ENCODE peak calls at places on chromosomes 5 and 9, in seven cellular contexts. N is GM23338, U is A673, H is fibroblast of lung, Q is PC-9, E is astrocyte, S is HCT116. B is an unnamed sample.

GRCh38 chr5:54946306-54946705 is 39.1 kb downstream of the ESM1 start:
- DNase-seq in S (no peak), Q (no peak), H (no peak), E (no peak), U (no peak), N (no peak), B (no peak)

GRCh38 chr9:110427497-110428104 is 89.9 kb upstream of the TXNDC8 start:
- DNase-seq in H (peak; percentile 41), N (peak; percentile 77), E (peak; percentile 20), S (peak; percentile 42), Q (no peak), U (peak; percentile 60), B (no peak)

GRCh38 chr5:127012933-127013332 is 17.4 kb downstream of the MARCHF3 start:
- DNase-seq in S (no peak), U (no peak), H (peak; percentile 79), Q (no peak), E (peak; percentile 74), N (no peak), B (no peak)

GRCh38 chr9:134316444-134317160 is 9.7 kb upstream of the RXRA start:
- DNase-seq in U (no peak), Q (no peak), E (peak; percentile 77), H (peak; percentile 83), S (no peak), N (no peak), B (no peak)

GRCh38 chr5:74061292-74061691 is 435.3 kb downstream of the ARHGEF28 start:
- DNase-seq in U (no peak), N (no peak), H (no peak), E (no peak), Q (no peak), S (no peak), B (no peak)

GRCh38 chr5:124841829-124842712 is 95.6 kb upstream of the ZNF608 start:
- DNase-seq in Q (peak; percentile 82), H (peak; percentile 25), E (peak; percentile 20), N (no peak), S (no peak), U (no peak), B (no peak)

GRCh38 chr9:73805111-73805510 is 653.4 kb downstream of the ANXA1 start:
- DNase-seq in H (peak; percentile 88), E (peak; percentile 88), U (no peak), S (no peak), N (no peak), Q (no peak), B (no peak)

GRCh38 chr5:149636191-149636860 is 55.0 kb downstream of the ARHGEF37 start:
- DNase-seq in S (no peak), N (no peak), E (no peak), U (no peak), H (no peak), Q (no peak), B (no peak)

GRCh38 chr5:10699987-10700386 is 61.0 kb downstream of the DAP start:
- DNase-seq in Q (no peak), U (no peak), N (no peak), H (no peak), E (no peak), S (no peak), B (no peak)

GRCh38 chr9:87405677-87406544 is 91.8 kb upstream of the DAPK1 start:
- DNase-seq in E (no peak), H (no peak), U (peak; percentile 90), S (no peak), Q (peak; percentile 65), N (no peak), B (peak; percentile 95)

GRCh38 chr9:130707225-130707976 is 13.8 kb downstream of the EXOSC2 start:
- DNase-seq in S (no peak), N (peak; percentile 90), Q (peak; percentile 61), H (peak; percentile 51), U (peak; percentile 68), E (peak; percentile 32), B (no peak)

GRCh38 chr9:94140791-94141790 is 56.8 kb downstream of the PTPDC1 start:
- DNase-seq in N (no peak), H (peak; percentile 63), U (no peak), E (peak; percentile 47), S (no peak), Q (no peak), B (no peak)

GRCh38 chr5:14463629-14464028 is 118.0 kb upstream of the OTULINL start:
- DNase-seq in Q (peak; percentile 76), N (no peak), E (peak; percentile 73), S (no peak), H (peak; percentile 80), U (no peak), B (no peak)

GRCh38 chr5:81393783-81394718 is at the start of gene ACOT12:
- DNase-seq in S (no peak), E (peak; percentile 11), U (peak; percentile 8), Q (no peak), H (peak; percentile 37), N (peak; percentile 79), B (no peak)

GRCh38 chr9:19369107-19369506 is 10.9 kb downstream of the RPS6 start:
- DNase-seq in U (no peak), E (no peak), H (no peak), N (no peak), Q (no peak), S (no peak), B (no peak)
- H3K36me3 ChIP-seq in U (peaks cover under 1% of the 10 kb centered on the region), E (peaks cover 10% of the 10 kb centered on the region), H (no peaks in the 10 kb centered on the region), N (no peaks in the 10 kb centered on the region), Q (peaks cover 9% of the 10 kb centered on the region), S (peaks cover 4% of the 10 kb centered on the region), B (peaks cover 30% of the 10 kb centered on the region)

DNA sequence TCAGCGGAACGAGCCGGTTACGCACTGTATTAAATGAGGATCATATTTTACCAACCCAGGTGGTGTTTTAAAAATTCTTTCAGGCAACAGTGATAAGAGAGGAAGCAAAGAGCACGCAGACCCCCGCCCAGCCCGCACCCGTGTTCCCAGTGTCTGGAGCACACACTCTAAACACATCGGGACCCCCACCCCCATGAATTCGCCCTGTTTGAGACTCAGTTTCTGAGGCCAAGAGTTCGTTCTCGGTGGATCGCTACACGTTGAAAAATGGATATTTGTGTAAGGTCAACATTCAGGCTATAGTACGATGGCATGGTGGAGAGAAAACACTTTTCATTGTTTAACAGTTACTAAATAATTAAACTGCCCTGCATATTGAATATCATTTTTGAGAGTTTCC is 196.2 kb downstream of the MEF2C start:
- DNase-seq in S (no peak), U (no peak), E (no peak), N (peak; percentile 1), Q (no peak), H (no peak), B (no peak)
- TF ChIP-seq EZH2 in S (no peak), U (no peak), E (no peak), N (no peak), Q (no peak), H (no peak), B (no peak)

GRCh38 chr5:32233220-32233695 is 59.1 kb upstream of the GOLPH3 start:
- DNase-seq in Q (peak; percentile 26), E (no peak), U (no peak), S (no peak), N (no peak), H (no peak), B (no peak)

GRCh38 chr5:32231241-32231640 is 57.1 kb upstream of the GOLPH3 start:
- DNase-seq in E (no peak), S (no peak), H (no peak), Q (peak; percentile 25), U (no peak), N (no peak), B (no peak)

GRCh38 chr5:32231929-32232328 is 57.8 kb upstream of the GOLPH3 start:
- DNase-seq in N (no peak), Q (no peak), H (no peak), E (no peak), U (no peak), S (no peak), B (no peak)

GRCh38 chr5:32233696-32234447 is 59.8 kb upstream of the GOLPH3 start:
- DNase-seq in H (peak; percentile 89), U (no peak), E (peak; percentile 83), N (no peak), S (no peak), Q (peak; percentile 51), B (no peak)

DNA sequence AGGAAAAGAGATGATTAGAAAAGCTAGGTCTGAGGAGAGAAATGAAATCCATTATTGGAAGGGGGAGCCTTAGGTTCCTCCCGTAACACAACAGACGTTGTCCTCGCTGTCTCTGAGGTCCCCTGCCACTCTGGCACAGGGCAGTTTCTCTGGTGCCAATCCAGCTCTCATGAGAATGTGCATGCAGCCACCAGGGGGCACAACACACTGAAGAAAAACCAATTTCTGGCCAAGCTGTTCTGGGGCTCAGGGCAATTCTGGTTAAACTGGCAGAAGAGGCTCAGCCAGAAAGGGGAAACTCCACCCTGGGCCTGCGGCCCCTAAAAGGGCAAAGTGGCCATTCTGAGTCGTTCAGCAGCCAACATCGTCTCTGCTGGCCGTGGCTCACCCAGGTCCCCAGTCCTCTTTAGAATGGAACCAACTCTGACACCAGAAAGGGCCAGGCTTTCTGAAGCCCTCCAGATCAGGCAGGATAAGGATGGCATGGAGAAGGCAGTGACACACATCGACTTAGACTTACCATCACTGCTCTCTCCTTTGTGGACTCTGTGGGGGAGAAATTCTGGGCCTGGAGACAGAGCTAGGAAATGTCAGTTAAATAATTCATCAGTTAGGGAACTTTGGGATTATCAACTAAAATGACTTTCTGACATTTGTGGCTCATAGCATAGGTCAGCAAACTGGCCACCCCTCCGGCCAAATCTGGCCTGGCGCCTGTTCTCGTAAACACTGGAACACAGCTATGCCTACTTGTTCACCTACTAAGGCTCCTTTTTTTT is 58.5 kb upstream of the GOLPH3 start:
- DNase-seq in U (peak; percentile 76), H (peak; percentile 56), S (peak; percentile 41), Q (peak; percentile 67), E (peak; percentile 39), N (peak; percentile 88), B (no peak)
- H3K4me3 ChIP-seq in U (no peak overlapping the region), H (no peak overlapping the region), S (no peak overlapping the region), Q (no peak overlapping the region), E (no peak overlapping the region), N (no peak overlapping the region), B (no peak overlapping the region)

DNA sequence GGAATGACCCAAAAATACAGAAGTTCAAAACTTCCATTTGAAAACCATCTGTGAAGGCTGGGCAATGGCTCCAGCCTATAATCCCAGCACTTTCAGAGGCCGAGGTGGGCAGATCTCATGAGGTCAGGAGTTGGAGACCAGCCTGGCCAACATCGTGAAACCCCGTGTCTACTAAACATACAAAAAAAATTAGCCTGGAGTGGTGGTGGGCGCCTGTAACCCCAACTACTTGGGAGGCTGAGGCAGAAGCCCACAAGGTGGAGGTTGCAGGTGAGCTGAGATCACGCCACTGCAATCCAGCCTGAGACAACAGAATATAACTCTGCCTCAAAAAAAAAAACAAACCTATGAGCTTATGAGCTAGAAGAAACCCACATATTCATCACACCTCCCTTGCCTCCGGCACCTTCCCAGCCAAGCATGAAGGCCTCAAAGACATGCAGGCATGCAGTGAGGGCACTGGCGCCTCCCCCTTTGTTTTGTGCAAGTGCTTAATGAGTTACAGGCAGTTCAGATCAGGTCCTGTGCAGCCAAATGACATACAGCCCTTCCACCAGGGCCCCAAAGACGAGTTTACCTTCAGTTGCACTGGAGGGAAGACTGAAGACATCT is 9.9 kb downstream of the HNRNPH1 start:
- DNase-seq in S (no peak), H (no peak), U (no peak), N (no peak), E (no peak), Q (no peak), B (no peak)
- H3K36me3 ChIP-seq in S (peaks cover 88% of the 10 kb centered on the region), H (peaks cover 40% of the 10 kb centered on the region), U (peaks cover 95% of the 10 kb centered on the region), N (peaks cover 76% of the 10 kb centered on the region), E (peaks cover 86% of the 10 kb centered on the region), Q (peaks cover 77% of the 10 kb centered on the region), B (peaks cover 95% of the 10 kb centered on the region)